ENCODE peak calls at places on chromosomes 4 and X, in five cellular contexts. L is aorta, B is BE2C, E is tibial nerve, T is fibroblast of lung. P is an unnamed sample.
A peak's percentile ranks its signal among the peaks of the same experiment; 100 is the strongest.

GRCh38 chrX:54230440-54231148 is 47.5 kb upstream of the FAM120C start:
- DNase-seq in L (no peak), B (no peak), E (no peak), T (peak; percentile 43), P (no peak)

GRCh38 chr4:77856152-77856551 is 6.5 kb upstream of the MRPL1 start:
- DNase-seq in L (no peak), B (no peak), E (no peak), T (no peak), P (no peak)

GRCh38 chr4:89800527-89801103 is 36.3 kb downstream of the SNCA start:
- DNase-seq in L (no peak), B (no peak), E (no peak), T (peak; percentile 85), P (no peak)

GRCh38 chr4:931194-931959 is 739 bp downstream of the GAK start:
- DNase-seq in L (no peak), B (no peak), E (no peak), T (peak; percentile 41), P (no peak)

GRCh38 chr4:146646601-146647000 is 7.9 kb downstream of the POU4F2 start:
- DNase-seq in L (no peak), B (no peak), E (no peak), T (no peak), P (no peak)

GRCh38 chr4:158991534-158992155 is 111.2 kb upstream of the RAPGEF2 start:
- DNase-seq in L (no peak), B (no peak), E (no peak), T (no peak), P (no peak)

GRCh38 chr4:34733185-34733916 is 1511.0 kb downstream of the ARAP2 start:
- DNase-seq in L (no peak), B (no peak), E (no peak), T (no peak), P (no peak)

GRCh38 chrX:119948381-119948780 is 4.8 kb upstream of the NKAP start:
- DNase-seq in L (no peak), B (no peak), E (no peak), T (no peak), P (no peak)

GRCh38 chr4:142126890-142127497 is 490.6 kb downstream of the IL15 start:
- DNase-seq in L (no peak), B (peak; percentile 70), E (peak; percentile 21), T (peak; percentile 68), P (no peak)

GRCh38 chr4:54230479-54231418 is 1.7 kb downstream of the PDGFRA start:
- DNase-seq in L (peak; percentile 84), B (no peak), E (no peak), T (peak; percentile 70), P (peak; percentile 86)

GRCh38 chr4:150739591-150739990 is 157.6 kb downstream of the MAB21L2 start:
- DNase-seq in L (no peak), B (no peak), E (no peak), T (peak; percentile 8), P (no peak)

GRCh38 chr4:3689576-3690551 is 76.3 kb upstream of the ADRA2C start:
- DNase-seq in L (peak; percentile 77), B (peak; percentile 10), E (no peak), T (no peak), P (no peak)

GRCh38 chr4:153107246-153107645 is 97.0 kb upstream of the TRIM2 start:
- DNase-seq in L (no peak), B (no peak), E (no peak), T (no peak), P (no peak)

GRCh38 chr4:153759407-153760226 is at the start of gene RNF175:
- DNase-seq in L (peak; percentile 78), B (peak; percentile 58), E (no peak), T (peak; percentile 4), P (no peak)

GRCh38 chr4:47484169-47484568 is 906 bp upstream of the ATP10D start:
- DNase-seq in L (no peak), B (no peak), E (no peak), T (no peak), P (no peak)

GRCh38 chrX:108735680-108736508 is 469 bp downstream of the IRS4 start:
- DNase-seq in L (peak; percentile 68), B (no peak), E (no peak), T (peak; percentile 9), P (no peak)

GRCh38 chr4:112515278-112516075 is 503 bp downstream of the NEUROG2 start:
- DNase-seq in L (peak; percentile 79), B (peak; percentile 49), E (no peak), T (peak; percentile 34), P (no peak)

GRCh38 chr4:168076989-168077725 is 15.2 kb upstream of the ANXA10 start:
- DNase-seq in L (no peak), B (peak; percentile 75), E (peak; percentile 18), T (peak; percentile 53), P (no peak)

GRCh38 chrX:34891391-34891790 is 51.2 kb upstream of the FAM47B start:
- DNase-seq in L (no peak), B (no peak), E (no peak), T (no peak), P (no peak)

GRCh38 chr4:6568689-6569332 is 6.2 kb upstream of the MAN2B2 start:
- DNase-seq in L (no peak), B (no peak), E (no peak), T (peak; percentile 85), P (no peak)

GRCh38 chrX:142898164-142898563 is 127.6 kb upstream of the SPANXN4 start:
- DNase-seq in L (no peak), B (no peak), E (no peak), T (no peak), P (no peak)

GRCh38 chrX:13346646-13347045 is 26.8 kb upstream of the ATXN3L start:
- DNase-seq in L (no peak), B (no peak), E (no peak), T (no peak), P (no peak)

GRCh38 chr4:78379991-78380739 is 171.4 kb upstream of the ANXA3 start:
- DNase-seq in L (no peak), B (no peak), E (no peak), T (peak; percentile 64), P (no peak)

GRCh38 chr4:76435689-76436176 is 704 bp downstream of the SHROOM3 start:
- DNase-seq in L (no peak), B (no peak), E (no peak), T (peak; percentile 35), P (no peak)

GRCh38 chrX:39690541-39691415 is 407.0 kb downstream of the BCOR start:
- DNase-seq in L (no peak), B (no peak), E (no peak), T (no peak), P (no peak)
- H3K4me1 ChIP-seq in L (no peaks in the 10 kb centered on the region), B (peaks cover 18% of the 10 kb centered on the region), E (no peaks in the 10 kb centered on the region), T (no peaks in the 10 kb centered on the region), P (no peaks in the 10 kb centered on the region)

GRCh38 chr4:185213829-185214228 is 4.4 kb downstream of the SNX25 start:
- DNase-seq in L (no peak), B (no peak), E (no peak), T (no peak), P (no peak)

GRCh38 chr4:185212566-185212965 is 3.2 kb downstream of the SNX25 start:
- DNase-seq in L (no peak), B (no peak), E (no peak), T (peak; percentile 43), P (no peak)

GRCh38 chr4:185217390-185217985 is 8.1 kb downstream of the SNX25 start:
- DNase-seq in L (no peak), B (no peak), E (no peak), T (no peak), P (no peak)

GRCh38 chr4:185213341-185213740 is 3.9 kb downstream of the SNX25 start:
- DNase-seq in L (no peak), B (no peak), E (no peak), T (no peak), P (no peak)

GRCh38 chr4:185215261-185215660 is 5.9 kb downstream of the SNX25 start:
- DNase-seq in L (no peak), B (no peak), E (no peak), T (peak; percentile 40), P (no peak)
- H3K4me1 ChIP-seq in L (no peaks in the 10 kb centered on the region), B (no peaks in the 10 kb centered on the region), E (no peaks in the 10 kb centered on the region), T (peaks cover 3% of the 10 kb centered on the region), P (no peaks in the 10 kb centered on the region)

GRCh38 chr4:173411106-173411703 is 12.3 kb upstream of the SCRG1 start:
- DNase-seq in L (no peak), B (no peak), E (no peak), T (no peak), P (no peak)

GRCh38 chr4:173415092-173415491 is 16.2 kb upstream of the SCRG1 start:
- DNase-seq in L (no peak), B (no peak), E (no peak), T (no peak), P (no peak)

GRCh38 chr4:173414456-173414855 is 15.5 kb upstream of the SCRG1 start:
- DNase-seq in L (no peak), B (no peak), E (no peak), T (no peak), P (no peak)

GRCh38 chr4:173410106-173410505 is 11.2 kb upstream of the SCRG1 start:
- DNase-seq in L (no peak), B (no peak), E (no peak), T (no peak), P (no peak)

GRCh38 chr4:173413043-173413442 is 14.1 kb upstream of the SCRG1 start:
- DNase-seq in L (no peak), B (no peak), E (no peak), T (no peak), P (no peak)
- H3K4me1 ChIP-seq in L (no peaks in the 10 kb centered on the region), B (no peaks in the 10 kb centered on the region), E (no peaks in the 10 kb centered on the region), T (no peaks in the 10 kb centered on the region), P (no peaks in the 10 kb centered on the region)

DNA sequence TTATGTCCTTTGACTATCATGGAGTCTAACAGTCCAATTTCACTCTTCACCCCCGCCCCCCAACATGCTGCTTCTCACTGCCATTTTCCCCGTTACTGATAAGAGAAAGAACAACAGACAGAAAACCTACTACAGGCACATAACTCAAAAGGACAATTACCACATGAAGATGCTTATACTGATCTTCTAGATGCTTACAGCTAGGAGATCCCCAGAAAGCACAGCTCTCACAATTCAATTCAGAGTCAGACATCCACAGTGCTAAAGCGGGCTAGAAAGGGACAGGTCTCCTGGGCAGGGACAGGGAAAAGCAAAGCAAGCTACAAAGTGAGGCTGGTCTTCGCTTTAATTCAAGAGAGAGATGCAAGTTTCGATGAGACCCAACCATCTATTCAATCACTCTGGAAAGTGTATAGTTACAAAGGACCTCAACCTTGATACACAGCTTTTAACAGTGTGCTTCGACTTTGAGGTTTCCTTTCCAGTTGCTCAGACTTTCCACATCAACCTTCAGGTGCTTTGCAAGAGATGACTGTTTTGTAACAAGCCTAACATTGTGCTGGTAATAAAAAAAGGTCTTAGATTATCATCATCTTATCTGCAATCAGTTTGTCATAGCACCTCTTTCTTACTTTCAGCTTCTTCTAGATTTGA is 60.9 kb downstream of the LEF1 start:
- DNase-seq in L (no peak), B (no peak), E (no peak), T (no peak), P (no peak)
- H3K4me1 ChIP-seq in L (no peaks in the 10 kb centered on the region), B (no peaks in the 10 kb centered on the region), E (no peaks in the 10 kb centered on the region), T (no peaks in the 10 kb centered on the region), P (no peaks in the 10 kb centered on the region)

DNA sequence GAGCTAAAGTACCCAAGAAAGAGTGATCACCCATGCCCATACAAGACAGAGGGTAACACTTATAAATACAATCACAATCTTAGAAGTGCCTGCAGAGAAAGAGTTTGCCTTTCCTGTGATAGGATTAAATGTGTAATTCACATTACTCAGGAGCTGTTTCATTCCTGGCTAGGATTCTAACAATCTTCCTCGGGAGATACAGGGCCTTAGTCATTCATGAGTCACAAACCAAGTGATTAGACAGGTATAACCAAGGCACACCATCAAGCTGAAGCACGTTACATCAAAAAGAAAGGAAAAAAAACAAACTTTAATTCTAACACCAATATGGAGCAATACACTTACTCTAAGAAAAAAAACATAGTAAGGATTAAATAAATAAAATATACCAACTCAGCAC is 14.9 kb downstream of the ABCG2 start:
- DNase-seq in L (no peak), B (no peak), E (no peak), T (peak; percentile 87), P (no peak)
- H3K4me1 ChIP-seq in L (no peaks in the 10 kb centered on the region), B (no peaks in the 10 kb centered on the region), E (no peaks in the 10 kb centered on the region), T (no peaks in the 10 kb centered on the region), P (no peaks in the 10 kb centered on the region)